ENCODE peak calls at places on chromosomes 3 and 15, in four cellular contexts. One of them, this sample, is unnamed.

GRCh38 chr3:22296641-22297040 is 545.6 kb upstream of the ZNF385D start:
- DNase-seq in amniotic stem cell: no peak
- DNase-seq in T-helper 2 cell: no peak
- DNase-seq in NCI-H748 treated with DMSO at 0.1 percent for 48 hours: no peak
- DNase-seq in this sample: no peak

GRCh38 chr3:160210799-160211221 is 14.4 kb upstream of the C3orf80 start:
- DNase-seq in amniotic stem cell: no peak
- DNase-seq in T-helper 2 cell: no peak
- DNase-seq in NCI-H748 treated with DMSO at 0.1 percent for 48 hours: no peak
- DNase-seq in this sample: no peak

GRCh38 chr3:29525254-29525881 is 244.5 kb downstream of the RBMS3 start:
- DNase-seq in amniotic stem cell: no peak
- DNase-seq in T-helper 2 cell: no peak
- DNase-seq in NCI-H748 treated with DMSO at 0.1 percent for 48 hours: peak; percentile 23
- DNase-seq in this sample: peak; percentile 88

GRCh38 chr15:98904466-98905048 is 103.0 kb downstream of the PGPEP1L start:
- DNase-seq in amniotic stem cell: no peak
- DNase-seq in T-helper 2 cell: no peak
- DNase-seq in NCI-H748 treated with DMSO at 0.1 percent for 48 hours: no peak
- DNase-seq in this sample: no peak

GRCh38 chr3:46693038-46693896 is at the start of gene ALS2CL:
- DNase-seq in amniotic stem cell: no peak
- DNase-seq in T-helper 2 cell: peak; percentile 44
- DNase-seq in NCI-H748 treated with DMSO at 0.1 percent for 48 hours: no peak
- DNase-seq in this sample: no peak

GRCh38 chr3:124586126-124587052 is 143.9 kb upstream of the UMPS start:
- DNase-seq in amniotic stem cell: no peak
- DNase-seq in T-helper 2 cell: no peak
- DNase-seq in NCI-H748 treated with DMSO at 0.1 percent for 48 hours: no peak
- DNase-seq in this sample: no peak

GRCh38 chr15:34047893-34048775 is 9.1 kb upstream of the AVEN start:
- DNase-seq in amniotic stem cell: no peak
- DNase-seq in T-helper 2 cell: no peak
- DNase-seq in NCI-H748 treated with DMSO at 0.1 percent for 48 hours: no peak
- DNase-seq in this sample: no peak

GRCh38 chr3:140167600-140168281 is 232.8 kb downstream of the CLSTN2 start:
- DNase-seq in amniotic stem cell: no peak
- DNase-seq in T-helper 2 cell: no peak
- DNase-seq in NCI-H748 treated with DMSO at 0.1 percent for 48 hours: no peak
- DNase-seq in this sample: no peak

GRCh38 chr15:67024322-67024997 is 40.9 kb upstream of the SMAD3 start:
- DNase-seq in amniotic stem cell: peak; percentile 91
- DNase-seq in T-helper 2 cell: peak; percentile 12
- DNase-seq in NCI-H748 treated with DMSO at 0.1 percent for 48 hours: no peak
- DNase-seq in this sample: peak; percentile 69

GRCh38 chr3:148079370-148079769 is 618.3 kb upstream of the AGTR1 start:
- DNase-seq in amniotic stem cell: no peak
- DNase-seq in T-helper 2 cell: no peak
- DNase-seq in NCI-H748 treated with DMSO at 0.1 percent for 48 hours: no peak
- DNase-seq in this sample: no peak

GRCh38 chr3:128482857-128483656 is 9.9 kb downstream of the GATA2 start:
- DNase-seq in amniotic stem cell: peak; percentile 96
- DNase-seq in T-helper 2 cell: no peak
- DNase-seq in NCI-H748 treated with DMSO at 0.1 percent for 48 hours: no peak
- DNase-seq in this sample: peak; percentile 97

GRCh38 chr15:87703238-87704111 is 553.1 kb downstream of the NTRK3 start:
- DNase-seq in amniotic stem cell: no peak
- DNase-seq in T-helper 2 cell: no peak
- DNase-seq in NCI-H748 treated with DMSO at 0.1 percent for 48 hours: no peak
- DNase-seq in this sample: no peak

GRCh38 chr15:83163032-83163431 is 44.6 kb downstream of the HDGFL3 start:
- DNase-seq in amniotic stem cell: no peak
- DNase-seq in T-helper 2 cell: no peak
- DNase-seq in NCI-H748 treated with DMSO at 0.1 percent for 48 hours: no peak
- DNase-seq in this sample: no peak

GRCh38 chr15:84570164-84570692 is 30.6 kb upstream of the ZSCAN2 start:
- DNase-seq in amniotic stem cell: no peak
- DNase-seq in T-helper 2 cell: peak; percentile 28
- DNase-seq in NCI-H748 treated with DMSO at 0.1 percent for 48 hours: no peak
- DNase-seq in this sample: no peak